ENCODE peak calls at places on chromosomes 13 and 19, in ten cellular contexts. N, M, Q, I, L, K, C, P, X and O are unnamed samples.
A peak's percentile ranks its signal among the peaks of the same experiment; 100 is the strongest.

GRCh38 chr19:3671680-3672574 is 28.3 kb downstream of the PIP5K1C start:
- DNase-seq in K (no peak), M (no peak), L (no peak), P (no peak), N (no peak), Q (no peak), I (peak; percentile 59), C (no peak), X (peak; percentile 63), O (peak; percentile 67)

GRCh38 chr13:24115671-24116070 is 44.8 kb upstream of the SPATA13 start:
- DNase-seq in P (no peak), N (no peak), M (no peak), X (no peak), K (no peak), Q (no peak), L (no peak), I (no peak), C (no peak), O (no peak)

GRCh38 chr13:101397742-101398141 is 18.6 kb downstream of the NALCN start:
- DNase-seq in C (no peak), N (peak; percentile 73), L (no peak), M (no peak), Q (no peak), K (no peak), I (peak; percentile 30), X (no peak), P (peak; percentile 66), O (no peak)

GRCh38 chr13:80284290-80284689 is 56.6 kb downstream of the SPRY2 start:
- DNase-seq in I (no peak), K (no peak), Q (no peak), L (no peak), P (no peak), X (no peak), C (no peak), M (no peak), N (no peak), O (no peak)

GRCh38 chr19:48715276-48715675 is 4.2 kb downstream of the MAMSTR start:
- DNase-seq in I (peak; percentile 32), P (no peak), M (no peak), X (no peak), N (no peak), K (no peak), Q (no peak), C (no peak), L (no peak), O (no peak)

GRCh38 chr13:93230466-93230865 is 3.9 kb downstream of the GPC6 start:
- DNase-seq in P (no peak), N (no peak), X (no peak), M (no peak), Q (no peak), C (no peak), L (no peak), K (no peak), I (no peak), O (no peak)

GRCh38 chr19:46482645-46483044 is 11.3 kb upstream of the PNMA8A start:
- DNase-seq in L (no peak), C (no peak), K (no peak), M (no peak), X (no peak), N (no peak), Q (no peak), P (no peak), I (no peak), O (no peak)

GRCh38 chr19:41569481-41570150 is 6.3 kb upstream of the CEACAM21 start:
- DNase-seq in X (no peak), I (no peak), N (no peak), P (no peak), Q (no peak), M (no peak), K (no peak), L (no peak), C (no peak), O (no peak)

GRCh38 chr19:34667349-34668076 is 9.4 kb downstream of the SCGB2B2 start:
- DNase-seq in X (no peak), L (no peak), N (no peak), I (no peak), K (no peak), C (no peak), P (no peak), M (no peak), Q (no peak), O (no peak)